ENCODE peak calls at places on chromosome 14, in nine cellular contexts. One of them, this sample, is unnamed.

GRCh38 chr14:54673193-54674121 is 106.5 kb downstream of the SAMD4A start:
- DNase-seq in epithelial cell of prostate: no peak
- DNase-seq in progenitor cell of endocrine pancreas: no peak
- DNase-seq in endothelial cell: no peak
- DNase-seq in NCI-H1105: no peak
- DNase-seq in A549: no peak
- DNase-seq in IMR-90: peak; percentile 66
- DNase-seq in HT1080: no peak
- DNase-seq in NCI-H2081: no peak
- DNase-seq in this sample: no peak

GRCh38 chr14:101301011-101301410 is 260.3 kb upstream of the DIO3 start:
- DNase-seq in epithelial cell of prostate: no peak
- DNase-seq in IMR-90: no peak
- DNase-seq in A549: no peak
- DNase-seq in NCI-H2081: no peak
- DNase-seq in endothelial cell: no peak
- DNase-seq in HT1080: no peak
- DNase-seq in NCI-H1105: no peak
- DNase-seq in progenitor cell of endocrine pancreas: no peak
- DNase-seq in this sample: no peak

GRCh38 chr14:30419037-30419436 is 139.9 kb upstream of the G2E3 start:
- DNase-seq in NCI-H2081: no peak
- DNase-seq in progenitor cell of endocrine pancreas: no peak
- DNase-seq in IMR-90: no peak
- DNase-seq in A549: no peak
- DNase-seq in epithelial cell of prostate: no peak
- DNase-seq in endothelial cell: no peak
- DNase-seq in HT1080: no peak
- DNase-seq in NCI-H1105: no peak
- DNase-seq in this sample: no peak

GRCh38 chr14:92397839-92398564 is 75.0 kb downstream of the SLC24A4 start:
- DNase-seq in NCI-H2081: no peak
- DNase-seq in epithelial cell of prostate: no peak
- DNase-seq in A549: no peak
- DNase-seq in progenitor cell of endocrine pancreas: no peak
- DNase-seq in HT1080: no peak
- DNase-seq in IMR-90: no peak
- DNase-seq in NCI-H1105: no peak
- DNase-seq in endothelial cell: no peak
- DNase-seq in this sample: no peak

GRCh38 chr14:53894456-53894855 is 62.2 kb downstream of the BMP4 start:
- DNase-seq in epithelial cell of prostate: no peak
- DNase-seq in IMR-90: peak; percentile 79
- DNase-seq in A549: no peak
- DNase-seq in progenitor cell of endocrine pancreas: no peak
- DNase-seq in HT1080: peak; percentile 93
- DNase-seq in NCI-H2081: no peak
- DNase-seq in NCI-H1105: no peak
- DNase-seq in endothelial cell: no peak
- DNase-seq in this sample: no peak

GRCh38 chr14:86321151-86321550 is 791.2 kb downstream of the FLRT2 start:
- DNase-seq in epithelial cell of prostate: no peak
- DNase-seq in IMR-90: peak; percentile 49
- DNase-seq in A549: no peak
- DNase-seq in HT1080: peak; percentile 3
- DNase-seq in progenitor cell of endocrine pancreas: no peak
- DNase-seq in NCI-H1105: no peak
- DNase-seq in endothelial cell: no peak
- DNase-seq in NCI-H2081: no peak
- DNase-seq in this sample: no peak

GRCh38 chr14:53942970-53943750 is 13.5 kb downstream of the BMP4 start:
- DNase-seq in HT1080: no peak
- DNase-seq in NCI-H2081: no peak
- DNase-seq in endothelial cell: no peak
- DNase-seq in progenitor cell of endocrine pancreas: no peak
- DNase-seq in A549: no peak
- DNase-seq in NCI-H1105: no peak
- DNase-seq in IMR-90: no peak
- DNase-seq in epithelial cell of prostate: no peak
- DNase-seq in this sample: no peak

GRCh38 chr14:79016828-79017505 is 846.8 kb downstream of the NRXN3 start:
- DNase-seq in A549: peak; percentile 19
- DNase-seq in NCI-H1105: no peak
- DNase-seq in IMR-90: peak; percentile 88
- DNase-seq in epithelial cell of prostate: no peak
- DNase-seq in endothelial cell: no peak
- DNase-seq in NCI-H2081: no peak
- DNase-seq in progenitor cell of endocrine pancreas: no peak
- DNase-seq in HT1080: peak; percentile 75
- DNase-seq in this sample: no peak

GRCh38 chr14:74855021-74855420 is 20.9 kb downstream of the PROX2 start:
- DNase-seq in NCI-H1105: no peak
- DNase-seq in NCI-H2081: no peak
- DNase-seq in endothelial cell: no peak
- DNase-seq in HT1080: no peak
- DNase-seq in IMR-90: no peak
- DNase-seq in A549: no peak
- DNase-seq in progenitor cell of endocrine pancreas: no peak
- DNase-seq in epithelial cell of prostate: no peak
- DNase-seq in this sample: no peak

GRCh38 chr14:43204816-43205215 is 1302.3 kb downstream of the FSCB start:
- DNase-seq in progenitor cell of endocrine pancreas: no peak
- DNase-seq in IMR-90: no peak
- DNase-seq in A549: peak; percentile 4
- DNase-seq in endothelial cell: no peak
- DNase-seq in epithelial cell of prostate: no peak
- DNase-seq in NCI-H2081: no peak
- DNase-seq in HT1080: no peak
- DNase-seq in NCI-H1105: no peak
- DNase-seq in this sample: no peak

GRCh38 chr14:101408077-101408831 is 153.0 kb upstream of the DIO3 start:
- DNase-seq in IMR-90: peak; percentile 90
- DNase-seq in epithelial cell of prostate: no peak
- DNase-seq in HT1080: no peak
- DNase-seq in progenitor cell of endocrine pancreas: no peak
- DNase-seq in endothelial cell: no peak
- DNase-seq in NCI-H1105: peak; percentile 17
- DNase-seq in A549: no peak
- DNase-seq in NCI-H2081: no peak
- DNase-seq in this sample: no peak

GRCh38 chr14:55274760-55275159 is 3.5 kb downstream of the FBXO34 start:
- DNase-seq in HT1080: no peak
- DNase-seq in progenitor cell of endocrine pancreas: no peak
- DNase-seq in IMR-90: peak; percentile 84
- DNase-seq in NCI-H2081: no peak
- DNase-seq in epithelial cell of prostate: no peak
- DNase-seq in A549: no peak
- DNase-seq in NCI-H1105: no peak
- DNase-seq in endothelial cell: no peak
- DNase-seq in this sample: no peak

GRCh38 chr14:69595336-69595735 is 16.1 kb upstream of the SUSD6 start:
- DNase-seq in epithelial cell of prostate: no peak
- DNase-seq in NCI-H1105: no peak
- DNase-seq in NCI-H2081: no peak
- DNase-seq in IMR-90: no peak
- DNase-seq in A549: no peak
- DNase-seq in HT1080: no peak
- DNase-seq in endothelial cell: no peak
- DNase-seq in progenitor cell of endocrine pancreas: no peak
- DNase-seq in this sample: no peak

GRCh38 chr14:74425525-74426201 is 347 bp downstream of the SYNDIG1L start:
- DNase-seq in IMR-90: no peak
- DNase-seq in epithelial cell of prostate: no peak
- DNase-seq in A549: no peak
- DNase-seq in progenitor cell of endocrine pancreas: peak; percentile 80
- DNase-seq in endothelial cell: peak; percentile 81
- DNase-seq in NCI-H1105: no peak
- DNase-seq in HT1080: no peak
- DNase-seq in NCI-H2081: no peak
- DNase-seq in this sample: no peak

GRCh38 chr14:100786131-100786530 is 39.8 kb upstream of the MEG3 start:
- DNase-seq in NCI-H2081: no peak
- DNase-seq in endothelial cell: peak; percentile 43
- DNase-seq in IMR-90: no peak
- DNase-seq in A549: no peak
- DNase-seq in NCI-H1105: no peak
- DNase-seq in progenitor cell of endocrine pancreas: no peak
- DNase-seq in HT1080: peak; percentile 29
- DNase-seq in epithelial cell of prostate: no peak
- DNase-seq in this sample: no peak

GRCh38 chr14:53956427-53957201 is at the start of gene BMP4:
- DNase-seq in HT1080: no peak
- DNase-seq in endothelial cell: peak; percentile 72
- DNase-seq in NCI-H1105: peak; percentile 33
- DNase-seq in IMR-90: peak; percentile 30
- DNase-seq in epithelial cell of prostate: no peak
- DNase-seq in NCI-H2081: no peak
- DNase-seq in A549: peak; percentile 59
- DNase-seq in progenitor cell of endocrine pancreas: no peak
- DNase-seq in this sample: no peak

GRCh38 chr14:64549805-64550538 is at the start of gene PPP1R36:
- DNase-seq in endothelial cell: peak; percentile 33
- DNase-seq in NCI-H2081: peak; percentile 84
- DNase-seq in HT1080: no peak
- DNase-seq in NCI-H1105: peak; percentile 73
- DNase-seq in IMR-90: no peak
- DNase-seq in progenitor cell of endocrine pancreas: no peak
- DNase-seq in epithelial cell of prostate: no peak
- DNase-seq in A549: no peak
- DNase-seq in this sample: no peak

This sample was measured in AML-193.